ENCODE peak calls at places on chromosomes 3 and 15, in nine cellular contexts. One of them, this sample, is unnamed.

GRCh38 chr15:40590635-40591105 is 3.4 kb upstream of the KNL1 start:
- DNase-seq in A549: no peak
- DNase-seq in body of pancreas: no peak
- DNase-seq in tibial nerve: no peak
- DNase-seq in NB4: no peak
- DNase-seq in ovary: no peak
- DNase-seq in heart left ventricle: no peak
- DNase-seq in upper lobe of left lung: no peak
- DNase-seq in sigmoid colon: no peak
- DNase-seq in this sample: no peak

GRCh38 chr3:16048435-16049318 is 125.8 kb upstream of the GALNT15 start:
- DNase-seq in ovary: peak; percentile 70
- DNase-seq in heart left ventricle: peak; percentile 35
- DNase-seq in body of pancreas: peak; percentile 39
- DNase-seq in upper lobe of left lung: peak; percentile 58
- DNase-seq in tibial nerve: peak; percentile 79
- DNase-seq in sigmoid colon: peak; percentile 82
- DNase-seq in A549: peak; percentile 80
- DNase-seq in NB4: peak; percentile 65
- DNase-seq in this sample: no peak

GRCh38 chr3:26104856-26105255 is 315.0 kb downstream of the OXSM start:
- DNase-seq in A549: no peak
- DNase-seq in NB4: no peak
- DNase-seq in tibial nerve: no peak
- DNase-seq in ovary: no peak
- DNase-seq in upper lobe of left lung: no peak
- DNase-seq in body of pancreas: no peak
- DNase-seq in heart left ventricle: no peak
- DNase-seq in sigmoid colon: no peak
- DNase-seq in this sample: no peak

GRCh38 chr3:112633757-112634156 is 7.2 kb downstream of the CCDC80 start:
- DNase-seq in heart left ventricle: no peak
- DNase-seq in A549: no peak
- DNase-seq in sigmoid colon: no peak
- DNase-seq in body of pancreas: no peak
- DNase-seq in tibial nerve: no peak
- DNase-seq in ovary: no peak
- DNase-seq in upper lobe of left lung: no peak
- DNase-seq in NB4: no peak
- DNase-seq in this sample: no peak

GRCh38 chr15:28014623-28015200 is 84.4 kb downstream of the OCA2 start:
- DNase-seq in sigmoid colon: no peak
- DNase-seq in tibial nerve: no peak
- DNase-seq in NB4: no peak
- DNase-seq in body of pancreas: no peak
- DNase-seq in A549: no peak
- DNase-seq in upper lobe of left lung: no peak
- DNase-seq in ovary: no peak
- DNase-seq in heart left ventricle: no peak
- DNase-seq in this sample: peak; percentile 77

GRCh38 chr15:70038730-70039392 is 58.9 kb downstream of the TLE3 start:
- DNase-seq in ovary: no peak
- DNase-seq in body of pancreas: no peak
- DNase-seq in tibial nerve: no peak
- DNase-seq in A549: no peak
- DNase-seq in upper lobe of left lung: no peak
- DNase-seq in sigmoid colon: no peak
- DNase-seq in heart left ventricle: no peak
- DNase-seq in NB4: no peak
- DNase-seq in this sample: no peak

GRCh38 chr3:17320266-17320665 is 422.2 kb downstream of the TBC1D5 start:
- DNase-seq in heart left ventricle: no peak
- DNase-seq in tibial nerve: no peak
- DNase-seq in body of pancreas: no peak
- DNase-seq in ovary: no peak
- DNase-seq in sigmoid colon: no peak
- DNase-seq in upper lobe of left lung: no peak
- DNase-seq in NB4: no peak
- DNase-seq in A549: no peak
- DNase-seq in this sample: no peak

GRCh38 chr15:60423540-60423939 is 25.8 kb upstream of the ANXA2 start:
- DNase-seq in sigmoid colon: no peak
- DNase-seq in ovary: no peak
- DNase-seq in upper lobe of left lung: peak; percentile 30
- DNase-seq in heart left ventricle: no peak
- DNase-seq in A549: peak; percentile 29
- DNase-seq in body of pancreas: no peak
- DNase-seq in NB4: no peak
- DNase-seq in tibial nerve: no peak
- DNase-seq in this sample: no peak

GRCh38 chr15:85710340-85710842 is 84.3 kb downstream of the KLHL25 start:
- DNase-seq in upper lobe of left lung: no peak
- DNase-seq in ovary: no peak
- DNase-seq in NB4: no peak
- DNase-seq in A549: no peak
- DNase-seq in tibial nerve: no peak
- DNase-seq in body of pancreas: no peak
- DNase-seq in sigmoid colon: no peak
- DNase-seq in heart left ventricle: no peak
- DNase-seq in this sample: no peak

GRCh38 chr15:98800437-98801233 is 152.3 kb downstream of the IGF1R start:
- DNase-seq in ovary: peak; percentile 64
- DNase-seq in A549: peak; percentile 67
- DNase-seq in tibial nerve: peak; percentile 42
- DNase-seq in heart left ventricle: peak; percentile 36
- DNase-seq in body of pancreas: peak; percentile 46
- DNase-seq in NB4: peak; percentile 89
- DNase-seq in upper lobe of left lung: peak; percentile 60
- DNase-seq in sigmoid colon: peak; percentile 71
- DNase-seq in this sample: peak; percentile 86

GRCh38 chr15:83106994-83107840 is at the start of gene TM6SF1:
- DNase-seq in NB4: peak; percentile 61
- DNase-seq in body of pancreas: no peak
- DNase-seq in heart left ventricle: peak; percentile 43
- DNase-seq in sigmoid colon: no peak
- DNase-seq in upper lobe of left lung: peak; percentile 36
- DNase-seq in A549: no peak
- DNase-seq in tibial nerve: no peak
- DNase-seq in ovary: no peak
- DNase-seq in this sample: no peak

GRCh38 chr3:72100062-72100511 is 315.1 kb upstream of the PROK2 start:
- DNase-seq in upper lobe of left lung: no peak
- DNase-seq in body of pancreas: no peak
- DNase-seq in A549: no peak
- DNase-seq in sigmoid colon: peak; percentile 66
- DNase-seq in NB4: peak; percentile 48
- DNase-seq in heart left ventricle: no peak
- DNase-seq in tibial nerve: no peak
- DNase-seq in ovary: no peak
- DNase-seq in this sample: no peak

GRCh38 chr3:119898478-119899177 is 116.7 kb downstream of the NR1I2 start:
- DNase-seq in NB4: no peak
- DNase-seq in upper lobe of left lung: no peak
- DNase-seq in body of pancreas: no peak
- DNase-seq in tibial nerve: no peak
- DNase-seq in A549: no peak
- DNase-seq in ovary: no peak
- DNase-seq in sigmoid colon: no peak
- DNase-seq in heart left ventricle: no peak
- DNase-seq in this sample: no peak

DNA sequence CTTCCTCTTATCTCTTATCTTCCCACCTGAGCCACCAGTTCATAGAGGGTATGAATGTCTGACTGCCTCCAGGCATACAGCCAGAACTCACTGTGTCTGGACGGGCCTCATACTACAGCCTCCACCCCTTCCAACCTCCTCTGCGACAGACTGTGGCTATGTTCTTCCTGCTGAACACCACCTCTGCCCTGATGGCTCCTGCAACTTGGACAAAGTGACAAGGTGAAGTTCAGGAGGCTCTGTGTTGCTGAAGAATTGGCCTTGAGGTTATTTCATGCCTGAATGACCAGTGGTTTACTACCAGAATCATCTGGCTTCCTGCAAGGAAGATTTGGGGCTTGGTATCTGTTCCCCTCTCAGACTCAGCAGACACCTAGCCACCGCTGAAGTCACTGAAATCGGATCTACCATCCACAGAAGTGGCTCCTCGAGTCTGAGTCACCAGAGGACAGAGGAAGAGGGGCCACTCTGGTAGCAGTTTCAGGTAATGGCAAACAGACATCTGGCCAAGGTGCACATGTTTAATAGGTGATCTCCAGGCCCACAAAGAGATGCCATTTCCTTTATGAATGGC is 14.2 kb upstream of the ULK3 start:
- DNase-seq in upper lobe of left lung: no peak
- DNase-seq in body of pancreas: no peak
- DNase-seq in NB4: no peak
- DNase-seq in tibial nerve: no peak
- DNase-seq in sigmoid colon: no peak
- DNase-seq in A549: no peak
- DNase-seq in heart left ventricle: no peak
- DNase-seq in ovary: no peak
- DNase-seq in this sample: no peak
- TF ChIP-seq POLR2A in upper lobe of left lung: no peak
- TF ChIP-seq POLR2A in body of pancreas: no peak
- TF ChIP-seq POLR2A in NB4: no peak
- TF ChIP-seq POLR2A in tibial nerve: no peak
- TF ChIP-seq POLR2A in sigmoid colon: no peak
- TF ChIP-seq POLR2A in A549: no peak
- TF ChIP-seq POLR2A in heart left ventricle: no peak
- TF ChIP-seq POLR2A in ovary: no peak
- TF ChIP-seq POLR2A in this sample: no peak

GRCh38 chr3:183252973-183253363 is at the start of gene B3GNT5:
- DNase-seq in heart left ventricle: peak; percentile 58
- DNase-seq in ovary: peak; percentile 57
- DNase-seq in upper lobe of left lung: peak; percentile 92
- DNase-seq in sigmoid colon: peak; percentile 65
- DNase-seq in NB4: peak; percentile 36
- DNase-seq in tibial nerve: no peak
- DNase-seq in body of pancreas: peak; percentile 79
- DNase-seq in A549: no peak
- DNase-seq in this sample: no peak

GRCh38 chr3:183252108-183252782 is 808 bp upstream of the B3GNT5 start:
- DNase-seq in tibial nerve: no peak
- DNase-seq in upper lobe of left lung: no peak
- DNase-seq in A549: no peak
- DNase-seq in body of pancreas: no peak
- DNase-seq in NB4: no peak
- DNase-seq in sigmoid colon: peak; percentile 44
- DNase-seq in heart left ventricle: no peak
- DNase-seq in ovary: no peak
- DNase-seq in this sample: no peak

GRCh38 chr3:183254816-183255730 is 2.0 kb downstream of the B3GNT5 start:
- DNase-seq in ovary: no peak
- DNase-seq in upper lobe of left lung: no peak
- DNase-seq in tibial nerve: no peak
- DNase-seq in NB4: peak; percentile 44
- DNase-seq in heart left ventricle: no peak
- DNase-seq in body of pancreas: no peak
- DNase-seq in A549: no peak
- DNase-seq in sigmoid colon: peak; percentile 46
- DNase-seq in this sample: no peak

GRCh38 chr3:183253364-183253960 is 409 bp downstream of the B3GNT5 start:
- DNase-seq in sigmoid colon: peak; percentile 91
- DNase-seq in NB4: peak; percentile 67
- DNase-seq in body of pancreas: peak; percentile 66
- DNase-seq in A549: no peak
- DNase-seq in upper lobe of left lung: peak; percentile 74
- DNase-seq in ovary: peak; percentile 85
- DNase-seq in heart left ventricle: peak; percentile 86
- DNase-seq in tibial nerve: peak; percentile 48
- DNase-seq in this sample: no peak

GRCh38 chr3:183253961-183254815 is 1.1 kb downstream of the B3GNT5 start:
- DNase-seq in NB4: peak; percentile 72
- DNase-seq in body of pancreas: peak; percentile 47
- DNase-seq in heart left ventricle: peak; percentile 57
- DNase-seq in A549: no peak
- DNase-seq in ovary: peak; percentile 43
- DNase-seq in tibial nerve: no peak
- DNase-seq in upper lobe of left lung: peak; percentile 68
- DNase-seq in sigmoid colon: peak; percentile 65
- DNase-seq in this sample: no peak
- TF ChIP-seq POLR2A in NB4: peak; percentile 5
- TF ChIP-seq POLR2A in body of pancreas: peak; percentile 24
- TF ChIP-seq POLR2A in heart left ventricle: no peak
- TF ChIP-seq POLR2A in A549: peak; percentile 2
- TF ChIP-seq POLR2A in ovary: no peak
- TF ChIP-seq POLR2A in tibial nerve: no peak
- TF ChIP-seq POLR2A in upper lobe of left lung: no peak
- TF ChIP-seq POLR2A in sigmoid colon: no peak
- TF ChIP-seq POLR2A in this sample: no peak

DNA sequence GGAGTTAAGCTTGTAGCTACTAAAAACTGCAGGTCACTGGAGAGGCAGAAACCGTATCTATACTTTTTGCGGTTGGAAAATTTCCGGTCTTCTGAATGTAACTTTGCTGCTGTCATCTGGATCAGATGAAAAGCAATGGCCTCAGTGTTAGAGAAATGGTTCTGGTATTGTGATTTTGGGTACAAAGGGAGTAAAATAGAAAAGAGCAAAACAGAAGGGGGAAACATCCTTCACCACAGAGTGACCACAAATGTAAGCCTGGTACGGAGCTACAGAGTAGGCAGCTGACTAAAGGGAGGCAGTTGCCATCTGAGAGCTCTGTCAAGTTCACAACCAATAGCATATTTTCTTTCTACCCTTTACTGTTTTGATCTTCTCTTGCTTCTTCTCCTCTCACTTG is 5.6 kb downstream of the CD96 start:
- DNase-seq in ovary: no peak
- DNase-seq in A549: no peak
- DNase-seq in sigmoid colon: no peak
- DNase-seq in NB4: peak; percentile 14
- DNase-seq in upper lobe of left lung: no peak
- DNase-seq in heart left ventricle: no peak
- DNase-seq in body of pancreas: no peak
- DNase-seq in tibial nerve: no peak
- DNase-seq in this sample: no peak
- TF ChIP-seq POLR2A in ovary: no peak
- TF ChIP-seq POLR2A in A549: no peak
- TF ChIP-seq POLR2A in sigmoid colon: no peak
- TF ChIP-seq POLR2A in NB4: no peak
- TF ChIP-seq POLR2A in upper lobe of left lung: no peak
- TF ChIP-seq POLR2A in heart left ventricle: no peak
- TF ChIP-seq POLR2A in body of pancreas: no peak
- TF ChIP-seq POLR2A in tibial nerve: no peak
- TF ChIP-seq POLR2A in this sample: no peak

DNA sequence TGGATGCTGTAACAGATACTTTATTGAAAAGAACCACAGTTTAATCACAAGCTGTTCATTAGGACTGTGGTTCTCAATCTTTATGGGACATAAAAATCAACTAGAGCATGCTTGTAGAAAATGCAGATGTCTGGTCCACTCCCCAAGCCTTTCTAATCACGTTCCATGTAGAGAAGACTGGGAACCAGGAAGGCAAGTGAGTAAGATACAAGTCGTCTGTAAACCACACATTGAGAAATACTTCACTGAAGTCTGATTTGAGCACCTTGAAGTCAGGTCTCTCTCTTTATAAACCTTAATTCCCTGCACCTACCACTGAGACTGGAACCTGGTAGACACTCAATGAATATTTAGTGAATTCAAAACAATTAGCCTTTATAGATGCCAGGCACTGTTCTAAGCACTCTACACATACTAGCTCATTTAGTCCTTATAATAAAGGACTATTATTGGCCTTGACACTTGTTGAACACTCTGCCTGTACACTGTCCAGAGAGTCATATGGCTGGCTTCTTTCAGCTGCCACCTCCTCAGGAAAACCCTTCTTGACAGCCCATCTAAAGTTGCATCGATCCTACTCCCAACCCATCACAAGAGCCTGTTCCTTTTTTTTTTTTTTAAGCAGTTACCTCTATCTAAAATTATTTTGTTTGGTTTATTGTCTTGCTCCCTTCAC is 59.0 kb upstream of the CMSS1 start:
- DNase-seq in A549: no peak
- DNase-seq in tibial nerve: no peak
- DNase-seq in upper lobe of left lung: no peak
- DNase-seq in sigmoid colon: no peak
- DNase-seq in ovary: no peak
- DNase-seq in heart left ventricle: no peak
- DNase-seq in NB4: no peak
- DNase-seq in body of pancreas: no peak
- DNase-seq in this sample: no peak
- TF ChIP-seq POLR2A in A549: no peak
- TF ChIP-seq POLR2A in tibial nerve: no peak
- TF ChIP-seq POLR2A in upper lobe of left lung: no peak
- TF ChIP-seq POLR2A in sigmoid colon: no peak
- TF ChIP-seq POLR2A in ovary: no peak
- TF ChIP-seq POLR2A in heart left ventricle: no peak
- TF ChIP-seq POLR2A in NB4: no peak
- TF ChIP-seq POLR2A in body of pancreas: no peak
- TF ChIP-seq POLR2A in this sample: no peak

This sample was measured in vagina.